ENCODE peak calls at places on chromosomes 5 and 9, in nine cellular contexts. Y, C, I, S, A, M, U, Q and H are unnamed samples.

GRCh38 chr5:123344819-123345426 is 78.3 kb downstream of the CEP120 start:
- DNase-seq in C (peak), I (peak), M (no peak), S (peak), A (peak), Q (no peak), Y (peak), U (no peak), H (no peak)

GRCh38 chr9:96125624-96126023 is 176.4 kb downstream of the HSD17B3 start:
- DNase-seq in Y (no peak), I (no peak), C (no peak), S (no peak), Q (no peak), U (no peak), A (no peak), M (no peak), H (no peak)

GRCh38 chr9:89872426-89872912 is 267.7 kb downstream of the GADD45G start:
- DNase-seq in S (no peak), A (no peak), Q (no peak), M (peak), U (no peak), I (no peak), C (no peak), Y (no peak), H (no peak)

GRCh38 chr9:91143642-91144041 is 218.1 kb downstream of the AUH start:
- DNase-seq in M (no peak), Y (no peak), A (no peak), U (no peak), C (no peak), S (no peak), I (no peak), Q (no peak), H (no peak)

GRCh38 chr9:35001803-35002502 is 12.4 kb downstream of the DNAJB5 start:
- DNase-seq in M (no peak), S (peak), A (no peak), Q (no peak), I (peak), C (no peak), Y (no peak), U (no peak), H (no peak)

GRCh38 chr5:140550147-140551079 is 3.0 kb downstream of the EIF4EBP3 start:
- DNase-seq in M (no peak), U (no peak), S (no peak), Y (no peak), Q (no peak), I (no peak), C (no peak), A (no peak), H (peak)

GRCh38 chr9:74742792-74743389 is 144.8 kb downstream of the TRPM6 start:
- DNase-seq in C (peak), Q (no peak), S (peak), I (peak), Y (no peak), M (no peak), U (no peak), A (peak), H (no peak)

GRCh38 chr9:3939820-3940219 is 360.0 kb downstream of the GLIS3 start:
- DNase-seq in C (no peak), U (no peak), M (no peak), I (no peak), Q (no peak), S (no peak), A (no peak), Y (no peak), H (no peak)

GRCh38 chr9:130058154-130058553 is 4.4 kb downstream of the GPR107 start:
- DNase-seq in A (no peak), I (peak), M (no peak), U (no peak), C (no peak), Y (no peak), Q (no peak), S (no peak), H (no peak)

GRCh38 chr9:92969516-92970466 is 22.5 kb downstream of the FGD3 start:
- DNase-seq in A (no peak), C (no peak), M (no peak), I (no peak), Q (no peak), S (no peak), U (no peak), Y (peak), H (no peak)

GRCh38 chr5:68884144-68884754 is 209.6 kb upstream of the SLC30A5 start:
- DNase-seq in Q (no peak), I (no peak), U (no peak), Y (no peak), S (no peak), C (no peak), A (no peak), M (no peak), H (no peak)

GRCh38 chr5:54548565-54548964 is 31.0 kb downstream of the SNX18 start:
- DNase-seq in M (no peak), U (no peak), Y (no peak), S (no peak), A (peak), C (no peak), Q (no peak), I (no peak), H (peak)

GRCh38 chr5:173075970-173076369 is 19.8 kb downstream of the CREBRF start:
- DNase-seq in S (no peak), U (no peak), I (no peak), M (no peak), A (no peak), C (no peak), Y (no peak), Q (no peak), H (no peak)
- H3K4me3 ChIP-seq in S (no peak), U (no peak), I (no peak), M (no peak), A (no peak), C (no peak), Y (no peak), Q (no peak), H (no peak)

GRCh38 chr5:149616727-149617284 is 35.5 kb downstream of the ARHGEF37 start:
- DNase-seq in A (no peak), S (no peak), C (no peak), U (no peak), M (no peak), Q (no peak), I (no peak), Y (no peak), H (no peak)

GRCh38 chr5:149617760-149618306 is 36.5 kb downstream of the ARHGEF37 start:
- DNase-seq in C (no peak), M (peak), Q (no peak), U (no peak), Y (no peak), A (no peak), S (no peak), I (no peak), H (no peak)

GRCh38 chr5:149614034-149614907 is 33.0 kb downstream of the ARHGEF37 start:
- DNase-seq in I (no peak), C (no peak), Q (no peak), A (no peak), Y (no peak), M (no peak), S (no peak), U (no peak), H (no peak)

GRCh38 chr5:149618581-149619248 is 37.4 kb downstream of the ARHGEF37 start:
- DNase-seq in Y (no peak), Q (no peak), M (no peak), A (peak), U (peak), C (peak), I (peak), S (peak), H (no peak)

DNA sequence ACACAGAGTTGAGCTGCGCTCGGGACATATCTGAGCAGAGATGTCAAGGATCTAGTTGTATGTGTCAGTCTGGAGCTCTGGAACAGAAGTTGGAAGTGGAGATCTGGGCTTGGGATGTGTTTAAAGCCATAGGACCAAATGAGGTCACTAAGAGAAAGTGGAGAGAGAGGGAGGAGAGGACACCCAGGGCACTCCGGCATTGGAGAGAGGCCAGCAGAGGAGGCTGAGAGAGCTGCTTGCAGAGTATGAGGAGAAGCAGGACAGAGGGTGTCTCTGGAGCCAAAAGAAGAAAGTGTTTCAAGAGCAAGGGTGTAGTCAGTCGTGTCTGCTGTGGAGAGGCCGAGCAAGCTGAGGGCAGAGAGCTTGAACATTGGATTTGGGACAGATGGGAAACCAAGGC is 34.7 kb downstream of the ARHGEF37 start:
- DNase-seq in S (no peak), A (no peak), Q (no peak), Y (no peak), C (no peak), U (no peak), I (no peak), M (no peak), H (no peak)
- TF ChIP-seq CTCF in S (no peak), A (no peak), Q (no peak), Y (no peak), C (no peak), U (no peak), I (no peak), M (no peak), H (no peak)

GRCh38 chr5:137022043-137022442 is 477.1 kb downstream of the SPOCK1 start:
- DNase-seq in I (peak), Q (no peak), C (peak), M (no peak), A (no peak), Y (peak), S (peak), U (no peak), H (no peak)
- H3K4me3 ChIP-seq in I (no peak), Q (no peak), C (no peak), M (no peak), A (no peak), Y (peak), S (no peak), U (no peak), H (no peak)

DNA sequence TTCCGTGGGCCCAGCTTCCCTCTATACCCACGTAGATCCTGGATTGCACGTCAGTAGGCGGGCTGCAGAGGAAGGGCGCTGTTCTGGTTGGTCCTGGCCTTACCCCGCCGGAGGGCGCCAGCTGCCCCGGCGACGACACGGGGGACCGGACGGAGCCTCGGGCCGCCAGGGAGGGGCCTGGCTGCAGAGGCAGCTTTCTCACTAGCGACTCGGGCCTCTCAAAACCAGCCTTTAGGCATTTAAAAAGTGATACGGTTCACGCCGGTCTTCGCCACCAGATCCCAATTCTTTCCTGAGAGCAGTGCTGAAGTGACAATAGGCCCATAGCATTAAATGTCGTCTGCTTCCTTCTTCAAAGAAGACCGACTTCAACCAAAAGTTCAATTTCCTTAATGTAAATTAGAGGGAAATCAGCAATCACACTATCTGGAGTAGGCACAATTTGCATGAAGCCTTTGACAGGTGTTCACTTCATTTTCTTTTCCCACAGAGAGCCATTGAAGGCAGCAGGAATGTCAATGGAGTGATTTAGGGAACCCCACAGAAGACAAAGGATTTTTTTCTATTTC is 17.6 kb upstream of the UBE2D2 start:
- DNase-seq in C (peak), Q (peak), M (peak), Y (peak), U (no peak), S (no peak), I (peak), A (peak), H (peak)
- TF ChIP-seq CTCF in C (no peak), Q (peak), M (peak), Y (peak), U (peak), S (no peak), I (peak), A (peak), H (no peak)

DNA sequence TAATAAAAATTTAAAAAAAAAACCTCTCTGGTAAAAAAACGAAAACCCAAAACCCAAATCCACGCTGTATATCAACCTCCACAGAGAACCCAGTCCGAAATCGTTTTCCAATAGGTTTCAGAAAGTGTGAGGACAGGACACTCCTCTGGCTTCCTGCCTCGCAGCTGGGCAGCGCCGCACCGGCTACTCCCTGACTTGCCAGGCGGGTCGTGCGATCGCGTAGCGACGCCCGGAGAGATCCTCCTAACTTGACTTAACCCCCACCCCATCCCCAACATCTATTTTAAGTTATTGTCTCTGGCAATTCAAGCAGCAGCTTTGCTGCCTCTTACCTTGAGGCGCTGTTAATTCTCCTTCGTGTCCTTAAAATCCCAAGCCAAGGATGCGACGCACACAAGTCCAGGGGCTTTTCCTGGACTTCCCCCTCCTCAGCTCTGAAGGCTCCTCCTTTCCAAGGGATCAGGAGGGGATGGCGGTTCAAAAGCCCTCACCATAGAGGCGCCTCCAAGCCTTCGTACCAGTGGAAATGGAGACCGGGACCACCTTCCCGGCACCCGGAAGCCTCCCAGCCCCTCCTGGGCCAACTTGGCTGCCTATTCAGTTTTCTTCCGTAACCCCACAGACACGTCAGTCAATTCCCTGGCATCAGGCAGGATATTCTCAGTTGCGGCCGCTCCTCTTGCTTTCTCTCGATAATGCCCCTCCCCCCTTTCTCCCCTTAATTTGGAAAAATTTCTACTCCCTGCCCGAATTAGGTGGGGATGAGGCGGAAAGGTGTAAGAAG is 1639.5 kb upstream of the C9orf72 start:
- DNase-seq in A (no peak), U (no peak), I (no peak), S (no peak), C (no peak), M (peak), Y (no peak), Q (no peak), H (no peak)
- H3K4me3 ChIP-seq in A (peak), U (no peak), I (peak), S (peak), C (no peak), M (peak), Y (peak), Q (peak), H (no peak)

GRCh38 chr9:112135706-112136105 is 39.4 kb downstream of the SUSD1 start:
- DNase-seq in M (no peak), C (peak), U (no peak), I (peak), Q (no peak), A (no peak), Y (no peak), S (no peak), H (no peak)
- TF ChIP-seq CTCF in M (no peak), C (no peak), U (no peak), I (no peak), Q (no peak), A (no peak), Y (no peak), S (no peak), H (no peak)

GRCh38 chr9:69130456-69131441 is 43.3 kb upstream of the TJP2 start:
- DNase-seq in M (no peak), Q (no peak), I (peak), A (peak), S (peak), Y (no peak), C (peak), U (peak), H (peak)
- H3K4me3 ChIP-seq in M (no peak), Q (no peak), I (no peak), A (no peak), S (no peak), Y (no peak), C (no peak), U (no peak), H (no peak)

GRCh38 chr9:127612993-127613954 is 1.2 kb downstream of the STXBP1 start:
- DNase-seq in M (peak), C (peak), I (peak), Q (peak), A (peak), Y (peak), S (peak), U (no peak), H (peak)

GRCh38 chr9:127608104-127608966 is 3.7 kb upstream of the STXBP1 start:
- DNase-seq in Q (peak), Y (no peak), A (no peak), M (peak), U (no peak), I (peak), C (no peak), S (peak), H (peak)

GRCh38 chr9:127614961-127615360 is 2.9 kb downstream of the STXBP1 start:
- DNase-seq in U (no peak), M (no peak), Q (no peak), Y (no peak), C (peak), S (peak), A (no peak), I (peak), H (no peak)

GRCh38 chr9:127611796-127612790 is at the start of gene STXBP1:
- DNase-seq in Q (peak), A (peak), M (peak), C (peak), S (peak), I (peak), Y (peak), U (no peak), H (peak)
- TF ChIP-seq CTCF in Q (no peak), A (peak), M (no peak), C (peak), S (no peak), I (no peak), Y (no peak), U (no peak), H (no peak)

GRCh38 chr9:133887540-133888047 is 104.5 kb downstream of the VAV2 start:
- DNase-seq in C (no peak), Y (no peak), S (no peak), A (no peak), M (no peak), I (no peak), U (no peak), Q (no peak), H (no peak)

GRCh38 chr9:133889498-133890301 is 102.4 kb downstream of the VAV2 start:
- DNase-seq in M (no peak), I (no peak), Q (no peak), S (peak), U (no peak), A (no peak), C (no peak), Y (no peak), H (no peak)

GRCh38 chr9:133890583-133890982 is 101.5 kb downstream of the VAV2 start:
- DNase-seq in C (no peak), U (no peak), Y (no peak), S (no peak), A (no peak), I (no peak), M (no peak), Q (no peak), H (no peak)

GRCh38 chr9:133888048-133888778 is 103.9 kb downstream of the VAV2 start:
- DNase-seq in C (no peak), Q (no peak), U (no peak), S (no peak), I (no peak), Y (no peak), A (no peak), M (no peak), H (no peak)

DNA sequence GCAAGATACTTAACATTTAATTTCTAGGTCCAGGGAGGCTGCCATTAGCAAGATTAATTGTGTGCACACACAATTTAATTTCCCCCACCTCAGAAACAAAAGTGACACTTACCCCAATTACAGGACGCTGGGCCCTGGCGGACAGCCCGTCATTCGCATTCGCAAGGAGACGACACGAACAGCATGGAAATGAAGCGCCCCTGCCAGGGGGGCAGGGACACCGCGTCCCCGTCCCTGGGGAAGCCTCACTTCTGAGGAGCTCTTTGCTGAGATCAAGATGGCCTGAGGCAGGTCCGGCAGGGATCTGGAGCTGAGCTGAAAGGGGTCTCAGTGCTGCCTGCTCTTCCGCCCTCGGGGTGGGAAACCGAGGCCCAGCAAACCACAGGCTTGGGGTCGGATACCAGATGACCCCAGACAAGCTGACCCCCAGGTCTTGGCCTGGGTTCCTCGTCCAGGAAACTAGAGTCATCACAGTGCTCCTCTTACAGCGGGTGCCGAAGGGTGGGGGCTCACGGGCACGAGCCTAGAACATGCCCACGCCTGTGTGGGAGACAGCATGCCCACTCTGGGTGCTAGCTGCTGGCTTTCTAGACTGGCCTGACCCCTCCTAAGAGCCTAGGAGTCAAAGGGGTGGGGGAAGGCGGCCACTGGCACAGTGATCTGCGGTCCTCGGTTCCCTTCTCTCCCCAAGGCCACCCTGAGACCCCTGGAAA is 103.2 kb downstream of the VAV2 start:
- DNase-seq in Y (no peak), M (no peak), S (no peak), Q (no peak), C (no peak), U (no peak), I (no peak), A (no peak), H (no peak)
- H3K4me3 ChIP-seq in Y (no peak), M (no peak), S (no peak), Q (no peak), C (no peak), U (no peak), I (no peak), A (no peak), H (no peak)